ENCODE peak calls at places on chromosome 21, in seven cellular contexts. Y is GM12878, T is heart left ventricle, R is A549, C is breast epithelium, U is prostate gland, X is body of pancreas. B is an unnamed sample.

GRCh38 chr21:37619464-37619974 is 252.9 kb downstream of the DYRK1A start:
- DNase-seq in U (no peak), Y (no peak), R (no peak), C (no peak), T (no peak), X (no peak), B (no peak)

GRCh38 chr21:33543505-33544129 is 779 bp downstream of the SON start:
- DNase-seq in T (peak), R (no peak), C (peak), X (peak), U (peak), Y (no peak), B (peak)

GRCh38 chr21:42414928-42415769 is 11.4 kb downstream of the UBASH3A start:
- DNase-seq in T (no peak), C (no peak), X (no peak), Y (peak), R (peak), U (no peak), B (peak)

GRCh38 chr21:33396966-33397365 is 6.2 kb upstream of the IFNGR2 start:
- DNase-seq in C (no peak), X (no peak), U (no peak), Y (no peak), R (no peak), T (no peak), B (no peak)

GRCh38 chr21:42913461-42913860 is 12.0 kb downstream of the ERVH48-1 start:
- DNase-seq in R (no peak), C (no peak), X (no peak), U (no peak), Y (no peak), T (no peak), B (no peak)

GRCh38 chr21:42971897-42972275 is 2.5 kb upstream of the PKNOX1 start:
- DNase-seq in U (no peak), Y (no peak), X (no peak), R (no peak), C (no peak), T (no peak), B (no peak)

GRCh38 chr21:42681296-42682206 is 28.1 kb downstream of the PDE9A start:
- DNase-seq in R (no peak), U (no peak), X (no peak), T (peak), C (no peak), Y (no peak), B (no peak)

GRCh38 chr21:39668369-39668768 is 55.6 kb downstream of the B3GALT5 start:
- DNase-seq in X (peak), C (no peak), U (no peak), Y (no peak), R (no peak), T (no peak), B (no peak)

GRCh38 chr21:24179110-24179509 is 1428.2 kb downstream of the MRPL39 start:
- DNase-seq in T (no peak), U (no peak), Y (no peak), R (no peak), X (no peak), C (no peak), B (no peak)

GRCh38 chr21:46650476-46651098 is 15.1 kb downstream of the PRMT2 start:
- DNase-seq in Y (no peak), C (no peak), R (no peak), U (no peak), X (no peak), T (no peak), B (no peak)

GRCh38 chr21:42905195-42905594 is 12.1 kb downstream of the NDUFV3 start:
- DNase-seq in R (no peak), Y (no peak), U (no peak), C (no peak), T (no peak), X (no peak), B (no peak)

GRCh38 chr21:34126269-34126668 is 52.9 kb downstream of the MRPS6 start:
- DNase-seq in R (no peak), X (no peak), U (no peak), C (no peak), T (no peak), Y (no peak), B (no peak)

GRCh38 chr21:43734830-43735229 is 15.9 kb downstream of the PDXK start:
- DNase-seq in X (no peak), Y (no peak), C (no peak), R (no peak), T (no peak), U (peak), B (no peak)

GRCh38 chr21:38918629-38919346 is 113.1 kb downstream of the ETS2 start:
- DNase-seq in X (no peak), Y (no peak), C (no peak), R (no peak), T (no peak), U (no peak), B (no peak)

GRCh38 chr21:29163381-29164115 is 33.1 kb downstream of the MAP3K7CL start:
- DNase-seq in X (no peak), C (no peak), Y (no peak), U (no peak), T (no peak), R (no peak), B (no peak)

GRCh38 chr21:39483917-39484316 is 32.1 kb downstream of the SH3BGR start:
- DNase-seq in X (no peak), T (no peak), R (no peak), C (no peak), Y (no peak), U (no peak), B (no peak)

GRCh38 chr21:14403681-14404318 is 20.9 kb upstream of the HSPA13 start:
- DNase-seq in R (peak), C (no peak), Y (peak), T (no peak), U (no peak), X (no peak), B (peak)

DNA sequence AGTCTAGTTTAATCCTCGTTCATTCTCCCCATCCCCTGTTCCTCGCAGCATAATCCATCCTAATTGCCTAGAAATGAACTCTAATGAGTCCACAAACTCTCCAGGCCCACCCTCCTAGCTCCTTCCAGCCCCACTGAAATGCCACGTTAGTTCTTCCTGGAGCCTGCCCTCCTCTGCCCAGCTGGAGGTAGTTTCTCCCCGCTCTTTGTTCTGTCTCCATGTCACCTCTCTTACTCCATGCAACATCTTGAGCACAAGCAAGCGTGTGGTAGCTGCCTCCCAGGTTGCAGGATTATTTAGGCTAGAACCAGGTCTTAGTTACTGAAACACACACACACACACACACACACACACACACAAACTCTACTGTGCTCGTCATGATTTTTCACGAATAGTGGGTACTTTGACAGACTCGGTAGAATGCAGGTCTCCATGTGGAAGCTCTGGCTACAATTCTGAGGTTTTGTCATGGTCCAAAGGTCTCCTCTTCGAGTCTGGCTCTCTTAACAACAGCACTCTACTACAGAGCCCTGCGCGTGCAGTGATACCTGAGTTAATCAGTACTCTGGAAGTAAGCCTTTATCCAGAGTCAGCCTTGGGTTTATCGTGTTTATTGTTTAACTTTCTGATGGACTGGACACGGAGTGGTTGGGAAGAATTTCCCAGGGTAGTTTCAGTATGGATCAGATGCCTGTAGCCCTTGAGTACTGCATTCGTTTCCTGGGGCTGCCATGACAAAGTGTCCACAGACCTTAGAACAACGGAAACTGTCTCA is 27.5 kb downstream of the HUNK start:
- DNase-seq in U (no peak), T (no peak), Y (no peak), C (no peak), X (peak), R (no peak), B (no peak)
- TF ChIP-seq POLR2A in U (no peak), T (no peak), Y (no peak), C (no peak), X (peak), R (no peak), B (no peak)

DNA sequence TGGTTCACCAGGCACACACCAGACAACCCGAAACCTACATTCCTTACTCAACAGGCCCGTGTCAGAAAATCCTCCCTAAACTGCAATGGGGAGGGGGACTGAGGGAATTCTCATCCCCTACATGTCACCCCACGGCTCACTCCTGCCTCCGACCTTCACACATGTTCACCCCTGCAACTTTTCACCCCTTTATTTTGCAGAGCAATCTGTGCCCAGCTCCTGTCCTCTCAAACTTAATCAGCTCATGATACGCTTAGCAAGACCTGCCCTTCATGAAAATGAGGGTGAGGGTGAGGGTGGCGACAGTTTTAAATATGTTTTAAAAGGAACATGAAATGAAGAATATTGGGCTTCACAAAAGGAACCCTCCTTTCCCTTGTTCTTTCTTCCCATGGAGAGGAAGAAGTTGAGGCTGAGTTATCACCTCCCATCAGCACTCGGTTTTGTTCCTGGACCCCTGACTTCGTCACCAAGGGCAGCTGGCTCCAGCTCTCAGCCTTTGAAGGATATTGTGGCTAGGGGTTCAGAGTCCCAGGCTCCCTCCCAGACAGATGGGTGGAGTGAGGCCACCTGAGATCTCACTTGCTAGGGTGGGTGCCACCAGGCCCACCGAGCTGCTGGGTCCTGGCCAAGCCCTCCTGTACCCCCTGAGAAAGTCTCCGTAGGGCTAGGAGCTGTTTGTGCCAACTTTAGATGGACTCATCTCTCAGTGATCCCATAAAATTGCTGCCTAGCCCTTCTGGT is 6.7 kb downstream of the MX2 start:
- DNase-seq in C (peak), R (no peak), Y (no peak), T (peak), U (no peak), X (no peak), B (no peak)
- TF ChIP-seq POLR2A in C (no peak), R (no peak), Y (no peak), T (no peak), U (no peak), X (no peak), B (no peak)

GRCh38 chr21:25562660-25563059 is 44.6 kb downstream of the MRPL39 start:
- DNase-seq in R (no peak), Y (no peak), X (no peak), T (no peak), C (no peak), U (no peak), B (no peak)

GRCh38 chr21:25560151-25560783 is 47.0 kb downstream of the MRPL39 start:
- DNase-seq in Y (no peak), X (no peak), U (no peak), R (no peak), T (no peak), C (no peak), B (no peak)

GRCh38 chr21:25564349-25564948 is 42.8 kb downstream of the MRPL39 start:
- DNase-seq in C (no peak), X (no peak), U (no peak), Y (no peak), R (no peak), T (no peak), B (no peak)

GRCh38 chr21:25563399-25564116 is 43.7 kb downstream of the MRPL39 start:
- DNase-seq in Y (peak), T (no peak), U (no peak), X (no peak), R (no peak), C (no peak), B (no peak)

DNA sequence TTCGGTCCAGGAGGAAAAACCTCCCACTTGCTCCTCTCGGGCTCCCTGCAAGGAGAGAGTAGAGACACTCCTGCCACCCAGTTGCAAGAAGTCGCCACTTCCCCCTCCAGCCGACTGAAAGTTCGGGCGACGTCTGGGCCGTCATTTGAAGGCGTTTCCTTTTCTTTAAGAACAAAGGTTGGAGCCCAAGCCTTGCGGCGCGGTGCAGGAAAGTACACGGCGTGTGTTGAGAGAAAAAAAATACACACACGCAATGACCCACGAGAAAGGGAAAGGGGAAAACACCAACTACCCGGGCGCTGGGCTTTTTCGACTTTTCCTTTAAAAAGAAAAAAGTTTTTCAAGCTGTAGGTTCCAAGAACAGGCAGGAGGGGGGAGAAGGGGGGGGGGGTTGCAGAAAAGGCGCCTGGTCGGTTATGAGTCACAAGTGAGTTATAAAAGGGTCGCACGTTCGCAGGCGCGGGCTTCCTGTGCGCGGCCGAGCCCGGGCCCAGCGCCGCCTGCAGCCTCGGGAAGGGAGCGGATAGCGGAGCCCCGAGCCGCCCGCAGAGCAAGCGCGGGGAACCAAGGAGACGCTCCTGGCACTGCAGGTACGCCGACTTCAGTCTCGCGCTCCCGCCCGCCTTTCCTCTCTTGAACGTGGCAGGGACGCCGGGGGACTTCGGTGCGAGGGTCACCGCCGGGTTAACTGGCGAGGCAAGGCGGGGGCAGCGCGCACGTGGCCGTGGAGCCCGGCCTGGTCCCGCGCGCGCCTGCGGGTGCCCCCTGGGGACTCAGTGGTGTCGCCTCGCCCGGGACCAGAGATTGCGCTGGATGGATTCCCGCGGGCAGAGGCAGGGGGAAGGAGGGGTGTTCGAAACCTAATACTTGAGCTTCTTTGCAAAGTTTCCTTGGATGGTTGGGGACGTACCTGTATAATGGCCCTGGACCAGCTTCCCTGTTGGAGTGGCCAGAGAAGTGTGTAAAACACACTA is 45.3 kb downstream of the MRPL39 start:
- DNase-seq in T (peak), X (peak), U (no peak), Y (peak), C (peak), R (no peak), B (peak)
- TF ChIP-seq POLR2A in T (no peak), X (peak), U (no peak), Y (peak), C (no peak), R (no peak), B (no peak)

GRCh38 chr21:36064085-36064460 is 3.7 kb upstream of the SETD4 start:
- DNase-seq in R (no peak), Y (no peak), U (no peak), T (no peak), X (no peak), C (no peak), B (no peak)

GRCh38 chr21:36063375-36064084 is 3.2 kb upstream of the SETD4 start:
- DNase-seq in U (no peak), T (no peak), R (no peak), Y (no peak), C (no peak), X (no peak), B (no peak)

GRCh38 chr21:36059823-36060158 is 535 bp downstream of the SETD4 start:
- DNase-seq in X (no peak), T (peak), R (peak), U (peak), C (no peak), Y (no peak), B (no peak)

GRCh38 chr21:36061445-36061844 is 1.1 kb upstream of the SETD4 start:
- DNase-seq in R (no peak), T (no peak), X (no peak), U (no peak), Y (no peak), C (no peak), B (no peak)

GRCh38 chr21:36060159-36060921 is at the start of gene SETD4:
- DNase-seq in Y (peak), U (peak), C (peak), R (peak), T (peak), X (peak), B (peak)
- TF ChIP-seq POLR2A in Y (peak), U (peak), C (peak), R (peak), T (no peak), X (peak), B (peak)

DNA sequence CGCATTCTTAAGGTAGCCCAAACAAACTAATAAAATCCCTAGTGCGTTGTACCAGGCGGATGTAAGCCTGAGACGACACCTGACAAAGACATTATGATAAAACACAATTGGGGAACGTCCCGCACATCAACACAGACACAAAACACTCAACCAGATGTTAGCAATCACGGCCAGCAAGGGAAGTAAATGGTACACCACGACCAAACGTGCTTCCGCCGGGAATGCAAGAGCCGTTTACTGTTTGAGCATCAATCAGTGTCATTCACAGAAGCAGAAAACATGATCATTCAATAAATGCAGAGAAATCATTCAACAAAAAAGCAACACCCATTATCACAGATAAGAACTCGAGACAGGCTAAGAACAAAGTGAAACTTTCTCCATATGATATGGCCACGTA is 49.4 kb upstream of the COL18A1 start:
- DNase-seq in R (no peak), C (no peak), T (peak), Y (no peak), X (no peak), U (no peak), B (no peak)
- TF ChIP-seq POLR2A in R (no peak), C (no peak), T (no peak), Y (no peak), X (no peak), U (no peak), B (no peak)

DNA sequence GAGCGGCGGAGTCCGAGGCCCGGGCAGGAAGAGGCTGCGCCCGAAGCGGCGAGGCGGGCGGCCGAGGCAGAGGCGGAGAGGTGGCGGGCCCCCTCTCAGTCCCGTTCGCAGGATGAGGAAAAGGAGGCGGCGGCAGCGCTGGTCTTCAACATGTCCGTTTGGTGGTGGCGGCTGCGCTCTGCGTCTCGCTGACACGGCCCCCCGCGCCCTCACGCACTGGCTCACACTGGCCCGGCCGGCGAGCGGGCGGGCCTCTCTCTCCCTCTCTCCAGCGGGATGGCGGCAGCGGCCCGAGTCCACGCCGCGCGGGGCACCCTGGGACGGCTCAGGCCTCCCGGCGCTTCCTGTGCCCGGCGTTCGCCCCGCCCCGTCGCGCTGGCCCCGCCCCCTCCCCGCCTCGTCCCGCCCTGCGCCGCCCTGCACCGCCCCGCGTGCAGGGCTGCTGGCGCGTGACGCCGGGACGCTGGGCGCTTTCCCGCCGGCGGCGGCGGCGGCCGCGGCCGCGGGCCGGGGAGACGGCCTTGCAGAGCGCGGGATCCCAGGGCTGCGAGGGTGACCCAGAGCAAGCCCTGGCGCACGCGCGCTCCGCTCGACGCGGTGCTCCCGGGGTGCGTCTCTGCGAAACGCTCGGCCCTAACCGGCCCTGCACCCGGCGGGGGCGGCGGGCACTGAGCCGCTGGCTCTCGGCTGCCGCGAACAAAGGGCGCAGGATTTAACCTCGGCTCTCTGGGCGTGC is at the start of gene SCAF4:
- DNase-seq in X (peak), R (peak), U (peak), Y (peak), T (peak), C (peak), B (peak)
- TF ChIP-seq POLR2A in X (peak), R (peak), U (peak), Y (peak), T (peak), C (peak), B (peak)

GRCh38 chr21:20537162-20537561 is 461.0 kb upstream of the NCAM2 start:
- DNase-seq in U (no peak), X (no peak), R (no peak), C (no peak), T (no peak), Y (no peak), B (no peak)
- TF ChIP-seq POLR2A in U (no peak), X (no peak), R (no peak), C (no peak), T (no peak), Y (no peak), B (no peak)